ENCODE peak calls at places on chromosomes 13 and 19, in eight cellular contexts. C is RWPE1, V is OCI-LY7, Y is WTC11, P is ovary, S is brain microvascular endothelial cell, W is nephron progenitor cell, O is GM10248. L is an unnamed sample.

GRCh38 chr19:33257828-33258227 is 32.2 kb upstream of the SLC7A10 start:
- DNase-seq in S (no peak), W (no peak), O (no peak), P (no peak), V (no peak), Y (no peak), C (no peak), L (no peak)

GRCh38 chr13:56713656-56714055 is 427.1 kb upstream of the PRR20A start:
- DNase-seq in S (no peak), W (no peak), O (no peak), Y (peak; percentile 14), C (no peak), V (no peak), P (no peak), L (no peak)

GRCh38 chr13:95335667-95336066 is 34.4 kb upstream of the ABCC4 start:
- DNase-seq in W (no peak), V (no peak), P (no peak), S (no peak), Y (no peak), C (peak; percentile 21), O (no peak), L (no peak)

GRCh38 chr19:47099576-47100050 is 14.0 kb downstream of the ZC3H4 start:
- DNase-seq in C (no peak), Y (no peak), W (no peak), V (no peak), O (no peak), P (no peak), S (no peak), L (no peak)

GRCh38 chr13:107375701-107376350 is 807.9 kb upstream of the ARGLU1 start:
- DNase-seq in C (no peak), W (no peak), S (no peak), P (no peak), Y (no peak), O (no peak), V (no peak), L (no peak)

GRCh38 chr19:33373701-33374405 is at the start of gene CEBPG:
- DNase-seq in V (peak; percentile 75), W (peak; percentile 69), P (peak; percentile 48), O (peak; percentile 75), C (peak; percentile 70), Y (peak; percentile 44), S (no peak), L (no peak)

GRCh38 chr19:38268539-38268938 is 4.2 kb downstream of the SPINT2 start:
- DNase-seq in Y (no peak), O (no peak), W (no peak), C (no peak), P (no peak), V (no peak), S (no peak), L (no peak)

GRCh38 chr19:54287456-54287855 is 6.5 kb upstream of the LILRB2 start:
- DNase-seq in C (no peak), V (no peak), P (no peak), W (no peak), S (peak; percentile 20), Y (no peak), O (no peak), L (no peak)

GRCh38 chr19:38736413-38737280 is 7.6 kb downstream of the CAPN12 start:
- DNase-seq in Y (peak; percentile 93), C (peak; percentile 59), O (peak; percentile 91), W (peak; percentile 70), V (peak; percentile 40), S (no peak), P (peak; percentile 50), L (no peak)

GRCh38 chr19:28656644-28657043 is 556.3 kb downstream of the UQCRFS1 start:
- DNase-seq in Y (no peak), W (no peak), S (no peak), P (no peak), O (no peak), V (no peak), C (no peak), L (no peak)

GRCh38 chr13:43154839-43155238 is 131.5 kb downstream of the DNAJC15 start:
- DNase-seq in S (no peak), P (no peak), O (no peak), V (no peak), Y (no peak), W (no peak), C (no peak), L (no peak)

GRCh38 chr13:36431204-36432105 is 840 bp upstream of the CCNA1 start:
- DNase-seq in P (no peak), Y (peak; percentile 41), W (peak; percentile 41), C (peak; percentile 32), O (no peak), S (no peak), V (no peak), L (no peak)

GRCh38 chr19:28242317-28242927 is 970.5 kb downstream of the UQCRFS1 start:
- DNase-seq in W (peak; percentile 38), C (peak; percentile 5), S (peak; percentile 12), O (peak; percentile 24), P (no peak), Y (peak; percentile 51), V (peak; percentile 53), L (no peak)

GRCh38 chr13:80533175-80533574 is 192.2 kb upstream of the SPRY2 start:
- DNase-seq in S (no peak), O (no peak), C (no peak), V (no peak), W (no peak), P (no peak), Y (no peak), L (no peak)

GRCh38 chr13:80527400-80527799 is 186.5 kb upstream of the SPRY2 start:
- DNase-seq in C (no peak), W (no peak), V (no peak), S (no peak), P (no peak), Y (no peak), O (no peak), L (no peak)

GRCh38 chr13:80529734-80530133 is 188.8 kb upstream of the SPRY2 start:
- DNase-seq in P (no peak), V (no peak), S (peak; percentile 15), C (no peak), O (no peak), W (no peak), Y (no peak), L (no peak)

GRCh38 chr13:80528733-80529132 is 187.8 kb upstream of the SPRY2 start:
- DNase-seq in C (no peak), P (no peak), Y (no peak), O (no peak), W (no peak), V (no peak), S (no peak), L (no peak)

GRCh38 chr13:80530902-80531301 is 190.0 kb upstream of the SPRY2 start:
- DNase-seq in W (no peak), V (no peak), P (no peak), Y (no peak), C (no peak), O (no peak), S (no peak), L (no peak)
- TF ChIP-seq CTCF in W (no peak), V (no peak), P (no peak), Y (no peak), C (no peak), O (no peak), S (no peak), L (no peak)

GRCh38 chr19:35511337-35511736 is 2.1 kb downstream of the DMKN start:
- DNase-seq in O (no peak), V (no peak), P (no peak), C (no peak), W (no peak), S (no peak), Y (no peak), L (no peak)

GRCh38 chr19:35512831-35513230 is 618 bp downstream of the DMKN start:
- DNase-seq in W (no peak), Y (no peak), O (no peak), V (no peak), S (no peak), C (no peak), P (no peak), L (no peak)

GRCh38 chr19:35513231-35513974 is at the start of gene DMKN:
- DNase-seq in C (peak; percentile 66), V (no peak), O (no peak), W (no peak), S (peak; percentile 24), P (no peak), Y (no peak), L (no peak)

GRCh38 chr19:35516310-35516709 is 2.9 kb upstream of the DMKN start:
- DNase-seq in V (no peak), P (no peak), W (no peak), C (no peak), Y (no peak), S (no peak), O (no peak), L (no peak)

GRCh38 chr19:35513975-35514809 is 743 bp upstream of the DMKN start:
- DNase-seq in P (no peak), Y (peak; percentile 37), C (no peak), S (no peak), O (no peak), W (peak; percentile 53), V (no peak), L (no peak)
- TF ChIP-seq CTCF in P (no peak), Y (no peak), C (no peak), S (peak; percentile 24), O (no peak), W (no peak), V (peak; percentile 34), L (no peak)

GRCh38 chr13:99606322-99607089 is 105.2 kb downstream of the TM9SF2 start:
- DNase-seq in O (peak; percentile 97), C (peak; percentile 91), S (peak; percentile 60), W (peak; percentile 96), P (peak; percentile 84), Y (peak; percentile 90), V (peak; percentile 81), L (peak; percentile 75)

GRCh38 chr13:99608345-99608744 is 107.1 kb downstream of the TM9SF2 start:
- DNase-seq in C (no peak), S (no peak), W (no peak), O (no peak), P (no peak), Y (no peak), V (no peak), L (no peak)

GRCh38 chr13:99601535-99601934 is 100.3 kb downstream of the TM9SF2 start:
- DNase-seq in S (no peak), O (no peak), P (no peak), Y (no peak), C (no peak), V (no peak), W (no peak), L (no peak)

GRCh38 chr13:99604636-99605035 is 103.4 kb downstream of the TM9SF2 start:
- DNase-seq in W (no peak), C (no peak), P (no peak), Y (no peak), O (no peak), S (no peak), V (no peak), L (no peak)

GRCh38 chr13:99605417-99606321 is 104.4 kb downstream of the TM9SF2 start:
- DNase-seq in W (peak; percentile 29), P (peak; percentile 33), S (no peak), C (peak; percentile 30), V (peak; percentile 63), O (peak; percentile 61), Y (peak; percentile 60), L (no peak)
- TF ChIP-seq CTCF in W (no peak), P (no peak), S (peak; percentile 46), C (no peak), V (peak; percentile 31), O (peak; percentile 18), Y (no peak), L (no peak)

DNA sequence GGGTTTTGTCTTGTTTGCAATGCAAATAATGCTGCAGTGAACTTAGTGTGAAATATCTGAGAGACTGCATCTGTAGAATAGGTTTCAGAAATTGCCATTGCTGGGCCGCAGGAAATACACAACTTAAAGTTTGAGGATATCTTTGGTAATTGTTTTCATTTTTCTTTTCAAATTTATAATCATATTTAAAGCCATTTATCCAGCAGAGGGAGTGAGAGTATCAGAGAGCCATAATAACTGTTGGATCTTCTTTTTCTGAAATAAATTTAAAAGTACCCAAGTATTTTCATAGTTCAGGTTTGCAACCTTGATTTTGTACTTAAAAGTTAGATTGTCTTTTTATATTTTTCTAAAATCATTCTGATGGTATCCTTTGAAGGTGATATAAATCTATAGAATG is 99.4 kb downstream of the ZMYM2 start:
- DNase-seq in C (no peak), Y (no peak), W (no peak), V (no peak), P (no peak), S (no peak), O (no peak), L (no peak)
- TF ChIP-seq CTCF in C (no peak), Y (no peak), W (no peak), V (peak; percentile 37), P (no peak), S (no peak), O (no peak), L (no peak)